ENCODE peak calls at places on chromosomes 2 and 18, in four cellular contexts. N is Peyer's patch; R is CD4-positive, alpha-beta T cell; T is left lung. D is an unnamed sample.

GRCh38 chr2:230893338-230893737 is 28.6 kb downstream of the ITM2C start:
- DNase-seq in N (no peak), R (no peak), T (no peak), D (no peak)

GRCh38 chr2:241636983-241637232 is at the start of gene THAP4:
- DNase-seq in N (peak), R (no peak), T (peak), D (no peak)

GRCh38 chr2:106165556-106165955 is 28.5 kb downstream of the UXS1 start:
- DNase-seq in N (no peak), R (no peak), T (no peak), D (no peak)

GRCh38 chr2:237692601-237693079 is 65.3 kb downstream of the LRRFIP1 start:
- DNase-seq in N (peak), R (no peak), T (peak), D (no peak)

GRCh38 chr2:134454931-134455330 is 201.1 kb downstream of the MGAT5 start:
- DNase-seq in N (no peak), R (no peak), T (no peak), D (no peak)

GRCh38 chr2:219126555-219126954 is 34.1 kb downstream of the NHEJ1 start:
- DNase-seq in N (no peak), R (no peak), T (no peak), D (no peak)

GRCh38 chr18:13216092-13216582 is 2.4 kb upstream of the LDLRAD4 start:
- DNase-seq in N (peak), R (peak), T (no peak), D (peak)

GRCh38 chr2:160427629-160428424 is 65.8 kb downstream of the RBMS1 start:
- DNase-seq in N (no peak), R (peak), T (no peak), D (no peak)

GRCh38 chr18:31980863-31981262 is 37.8 kb upstream of the RNF125 start:
- DNase-seq in N (no peak), R (no peak), T (no peak), D (no peak)

GRCh38 chr18:54775686-54776085 is 52.6 kb upstream of the RAB27B start:
- DNase-seq in N (no peak), R (no peak), T (no peak), D (no peak)

GRCh38 chr2:218332920-218333645 is 23.6 kb upstream of the CATIP start:
- DNase-seq in N (no peak), R (no peak), T (no peak), D (peak)

GRCh38 chr2:16330571-16331351 is 334.9 kb downstream of the CYRIA start:
- DNase-seq in N (no peak), R (no peak), T (no peak), D (no peak)

GRCh38 chr2:109256921-109257320 is 127.9 kb downstream of the SH3RF3 start:
- DNase-seq in N (no peak), R (no peak), T (no peak), D (no peak)

GRCh38 chr18:3380384-3380961 is 69.5 kb upstream of the TGIF1 start:
- DNase-seq in N (no peak), R (no peak), T (no peak), D (no peak)

GRCh38 chr18:58605027-58606020 is 23.6 kb downstream of the ALPK2 start:
- DNase-seq in N (no peak), R (no peak), T (no peak), D (no peak)

GRCh38 chr2:80610108-80610507 is 305.6 kb upstream of the LRRTM1 start:
- DNase-seq in N (no peak), R (no peak), T (no peak), D (no peak)

GRCh38 chr2:145563752-145564615 is 1044.1 kb upstream of the ZEB2 start:
- DNase-seq in N (no peak), R (no peak), T (no peak), D (no peak)

GRCh38 chr2:150207979-150208378 is 279.5 kb downstream of the RND3 start:
- DNase-seq in N (no peak), R (no peak), T (no peak), D (no peak)

GRCh38 chr2:15681089-15681885 is 89.6 kb downstream of the DDX1 start:
- DNase-seq in N (no peak), R (no peak), T (no peak), D (no peak)

GRCh38 chr2:12587729-12588522 is 128.8 kb upstream of the TRIB2 start:
- DNase-seq in N (no peak), R (no peak), T (no peak), D (peak)

GRCh38 chr2:240619506-240620148 is 5.7 kb upstream of the GPR35 start:
- DNase-seq in N (peak), R (no peak), T (peak), D (peak)

GRCh38 chr2:137570484-137570883 is 393.8 kb upstream of the HNMT start:
- DNase-seq in N (no peak), R (no peak), T (no peak), D (no peak)

GRCh38 chr2:172231508-172231907 is 128.8 kb upstream of the DLX2 start:
- DNase-seq in N (no peak), R (no peak), T (no peak), D (no peak)

GRCh38 chr2:166249318-166249717 is 121.5 kb upstream of the SCN1A start:
- DNase-seq in N (no peak), R (no peak), T (no peak), D (no peak)

GRCh38 chr2:55155764-55156221 is 76.3 kb downstream of the CLHC1 start:
- DNase-seq in N (no peak), R (no peak), T (no peak), D (no peak)

GRCh38 chr2:43356774-43357173 is 130.4 kb upstream of the ZFP36L2 start:
- DNase-seq in N (no peak), R (no peak), T (no peak), D (no peak)

GRCh38 chr2:30267161-30267568 is 35.8 kb downstream of the LBH start:
- DNase-seq in N (no peak), R (peak), T (no peak), D (no peak)

GRCh38 chr2:8574196-8575010 is 107.5 kb upstream of the ID2 start:
- DNase-seq in N (no peak), R (no peak), T (no peak), D (peak)

GRCh38 chr18:11175266-11175947 is 26.0 kb upstream of the PIEZO2 start:
- DNase-seq in N (no peak), R (no peak), T (no peak), D (no peak)

GRCh38 chr2:48315847-48316194 is 214.1 kb upstream of the STON1 start:
- DNase-seq in N (no peak), R (no peak), T (no peak), D (no peak)

GRCh38 chr2:8376603-8377423 is 305.0 kb upstream of the ID2 start:
- DNase-seq in N (no peak), R (no peak), T (no peak), D (no peak)

GRCh38 chr2:33135645-33136044 is 188.9 kb downstream of the LTBP1 start:
- DNase-seq in N (no peak), R (no peak), T (no peak), D (no peak)

DNA sequence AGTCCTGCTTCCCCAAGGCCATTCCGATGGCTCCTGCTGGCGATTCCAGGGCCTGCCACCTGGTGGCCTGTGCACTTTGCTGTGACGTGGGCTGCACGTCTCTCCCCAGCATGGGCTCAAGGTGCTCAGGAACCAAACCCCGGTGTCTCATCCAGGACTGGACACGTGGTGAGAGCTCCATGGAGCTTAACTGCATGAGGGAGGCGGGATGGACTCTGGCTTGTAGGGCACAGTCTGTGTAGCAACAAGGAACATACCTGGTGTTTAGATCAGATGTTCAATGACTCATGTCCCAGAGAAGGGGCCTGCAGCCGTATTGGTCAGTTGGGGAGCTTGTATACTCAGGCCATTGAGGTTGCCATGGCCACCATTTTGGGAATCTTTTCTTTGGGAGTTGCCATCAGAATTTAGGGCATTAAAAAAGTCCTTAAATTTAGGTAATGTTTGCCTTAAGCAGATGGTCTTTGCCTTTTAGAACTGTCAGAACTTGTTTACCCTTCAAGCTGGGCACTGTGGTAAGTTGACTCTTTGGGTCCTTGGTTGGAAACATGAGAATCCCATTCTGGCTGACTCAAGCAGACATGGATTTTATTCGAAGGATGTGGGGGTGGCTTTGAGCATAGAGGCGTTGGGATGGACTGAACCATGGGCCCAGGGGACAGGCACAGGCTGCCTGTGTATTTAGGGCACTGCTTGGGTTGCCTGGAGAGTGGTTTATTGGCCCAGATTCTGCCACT is 21.0 kb downstream of the AGAP1 start:
- DNase-seq in N (peak), R (no peak), T (no peak), D (no peak)
- TF ChIP-seq CTCF in N (no peak), R (no peak), T (no peak), D (no peak)

GRCh38 chr18:5237723-5238370 is 40.8 kb upstream of the AKAIN1 start:
- DNase-seq in N (peak), R (peak), T (peak), D (peak)
- TF ChIP-seq CTCF in N (no peak), R (peak), T (peak), D (peak)

GRCh38 chr2:235675678-235676535 is 182.1 kb downstream of the AGAP1 start:
- DNase-seq in N (no peak), R (no peak), T (no peak), D (no peak)
- TF ChIP-seq CTCF in N (no peak), R (no peak), T (no peak), D (no peak)

DNA sequence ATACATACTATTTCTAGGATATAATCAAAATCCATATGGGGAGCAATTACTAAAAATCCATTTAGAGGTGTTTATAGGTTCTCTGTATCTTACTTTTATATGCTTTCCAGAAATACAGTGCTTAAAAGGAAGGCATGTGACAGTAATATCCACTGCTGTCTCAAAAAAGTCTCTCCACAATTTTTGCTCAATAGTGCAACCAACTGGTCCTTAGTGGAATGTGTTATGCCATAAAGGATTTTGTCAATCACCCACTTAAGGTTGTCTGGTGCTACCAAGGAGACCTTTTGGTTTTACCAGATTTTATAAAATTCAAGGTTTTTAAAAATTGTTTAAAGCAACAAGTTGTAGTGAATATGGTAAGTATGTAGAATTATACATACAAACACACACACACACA is 328.5 kb upstream of the DSEL start:
- DNase-seq in N (no peak), R (no peak), T (no peak), D (no peak)
- TF ChIP-seq CTCF in N (no peak), R (no peak), T (no peak), D (no peak)

GRCh38 chr2:45796500-45796899 is 145.0 kb downstream of the PRKCE start:
- DNase-seq in N (no peak), R (no peak), T (no peak), D (no peak)

GRCh38 chr2:45797451-45798230 is 146.2 kb downstream of the PRKCE start:
- DNase-seq in N (no peak), R (no peak), T (no peak), D (no peak)

GRCh38 chr2:45802739-45803138 is 151.3 kb downstream of the PRKCE start:
- DNase-seq in N (no peak), R (no peak), T (no peak), D (no peak)

GRCh38 chr2:45804990-45805755 is 153.7 kb downstream of the PRKCE start:
- DNase-seq in N (no peak), R (no peak), T (no peak), D (no peak)

DNA sequence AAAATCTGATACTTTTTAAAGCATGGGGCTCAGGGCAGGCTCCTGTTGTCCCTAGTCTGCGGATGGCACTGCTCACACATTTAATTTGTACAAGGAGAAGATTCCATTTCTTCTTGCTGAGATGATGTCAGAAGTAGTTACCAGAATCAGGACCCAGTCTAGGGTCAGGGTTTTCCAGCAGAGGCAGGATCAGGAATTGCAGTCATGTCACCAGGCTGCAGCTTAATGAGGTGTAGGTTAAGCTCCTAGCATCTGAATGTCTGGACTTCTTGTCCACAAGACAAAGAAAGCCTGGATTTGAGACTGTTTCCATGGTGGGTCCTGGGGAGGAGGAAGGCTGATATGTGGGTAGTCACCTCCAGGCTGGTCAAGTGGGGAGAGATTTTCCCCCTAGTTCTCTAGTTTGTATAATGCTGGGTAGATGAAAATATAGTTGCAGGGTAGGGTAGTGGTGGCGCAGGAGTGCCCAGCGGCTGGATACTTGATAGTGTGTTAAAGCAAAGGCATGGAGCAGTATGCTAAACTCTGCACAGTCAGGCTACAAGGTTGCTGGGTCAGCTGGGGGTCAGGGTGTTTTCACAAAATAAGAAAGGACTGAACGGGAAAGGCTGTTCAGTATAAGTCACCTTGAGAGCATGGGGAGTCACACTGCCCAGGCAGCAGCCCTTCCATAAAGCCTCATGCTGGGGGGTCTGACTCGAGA is 148.4 kb downstream of the PRKCE start:
- DNase-seq in N (no peak), R (no peak), T (no peak), D (no peak)
- TF ChIP-seq CTCF in N (no peak), R (no peak), T (no peak), D (no peak)

GRCh38 chr2:129812654-129813053 is 166.8 kb upstream of the RAB6C start:
- DNase-seq in N (no peak), R (no peak), T (no peak), D (no peak)

GRCh38 chr2:129812071-129812470 is 167.4 kb upstream of the RAB6C start:
- DNase-seq in N (peak), R (no peak), T (no peak), D (peak)

GRCh38 chr2:129810521-129810920 is 168.9 kb upstream of the RAB6C start:
- DNase-seq in N (no peak), R (no peak), T (no peak), D (no peak)

GRCh38 chr2:129817175-129817574 is 162.3 kb upstream of the RAB6C start:
- DNase-seq in N (no peak), R (no peak), T (peak), D (no peak)

GRCh38 chr2:129813404-129813803 is 166.1 kb upstream of the RAB6C start:
- DNase-seq in N (no peak), R (no peak), T (no peak), D (no peak)
- TF ChIP-seq CTCF in N (no peak), R (no peak), T (no peak), D (peak)

GRCh38 chr2:222506230-222506934 is 82.0 kb downstream of the SGPP2 start:
- DNase-seq in N (no peak), R (no peak), T (no peak), D (no peak)
- TF ChIP-seq CTCF in N (no peak), R (no peak), T (no peak), D (no peak)

D was measured in CD14-positive monocyte.